ENCODE peak calls at places on chromosomes 5 and 9, in nine cellular contexts. R, H, W, O, Q, A, I, X and J are unnamed samples.

GRCh38 chr5:68068204-68068603 is 147.4 kb upstream of the PIK3R1 start:
- DNase-seq in H (no peak), R (no peak), X (no peak), A (no peak), Q (no peak), W (no peak), O (no peak), I (no peak), J (no peak)

GRCh38 chr5:14552017-14552416 is 29.6 kb upstream of the OTULINL start:
- DNase-seq in I (no peak), X (peak), Q (no peak), O (no peak), A (no peak), H (no peak), R (no peak), W (no peak), J (no peak)

GRCh38 chr9:131402073-131402472 is 8.2 kb downstream of the PRRC2B start:
- DNase-seq in X (no peak), I (no peak), W (no peak), Q (no peak), R (no peak), O (no peak), A (no peak), H (no peak), J (no peak)

GRCh38 chr9:128001411-128002298 is 20.9 kb upstream of the EEIG1 start:
- DNase-seq in O (peak), X (no peak), W (no peak), A (no peak), I (no peak), H (peak), Q (peak), R (peak), J (no peak)

GRCh38 chr9:33112099-33112498 is 35.6 kb upstream of the SMU1 start:
- DNase-seq in Q (no peak), H (no peak), W (no peak), R (no peak), X (no peak), A (no peak), I (no peak), O (peak), J (no peak)

GRCh38 chr5:67315082-67315801 is 118.6 kb upstream of the CD180 start:
- DNase-seq in I (no peak), H (no peak), Q (no peak), O (no peak), W (no peak), R (no peak), X (no peak), A (no peak), J (peak)

GRCh38 chr5:38879091-38879460 is 33.3 kb downstream of the OSMR start:
- DNase-seq in R (no peak), X (no peak), I (no peak), A (no peak), O (no peak), H (no peak), W (no peak), Q (no peak), J (no peak)

GRCh38 chr9:33159760-33160127 is 7.4 kb downstream of the B4GALT1 start:
- DNase-seq in W (peak), R (peak), O (peak), A (no peak), I (peak), Q (no peak), H (no peak), X (peak), J (peak)

GRCh38 chr9:122888480-122888879 is 16.7 kb downstream of the RC3H2 start:
- DNase-seq in H (no peak), Q (no peak), I (no peak), W (no peak), O (no peak), X (no peak), R (no peak), A (no peak), J (no peak)

GRCh38 chr5:172798422-172799215 is 27.6 kb upstream of the DUSP1 start:
- DNase-seq in A (no peak), H (no peak), W (peak), O (no peak), R (no peak), X (peak), I (no peak), Q (no peak), J (peak)

GRCh38 chr5:176342766-176343458 is 18.7 kb downstream of the KIAA1191 start:
- DNase-seq in Q (no peak), R (no peak), W (no peak), I (no peak), A (no peak), X (no peak), H (no peak), O (no peak), J (no peak)

GRCh38 chr9:129436751-129437625 is 183.9 kb downstream of the C9orf50 start:
- DNase-seq in X (peak), W (peak), I (peak), R (peak), Q (no peak), H (no peak), O (peak), A (no peak), J (no peak)
- TF ChIP-seq POLR2AphosphoS5 in X (no peak), W (no peak), I (peak), R (peak), Q (no peak), H (no peak), O (peak), A (no peak), J (peak)

GRCh38 chr5:135719428-135720063 is 114.9 kb upstream of the SLC25A48 start:
- DNase-seq in R (no peak), I (no peak), H (no peak), X (no peak), Q (no peak), A (no peak), W (peak), O (no peak), J (no peak)
- TF ChIP-seq POLR2AphosphoS5 in R (no peak), I (no peak), H (no peak), X (no peak), Q (no peak), A (no peak), W (no peak), O (no peak), J (no peak)

GRCh38 chr5:154486427-154486866 is 8.4 kb upstream of the HAND1 start:
- DNase-seq in O (no peak), A (no peak), X (peak), I (no peak), H (no peak), W (no peak), R (no peak), Q (peak), J (peak)

GRCh38 chr5:154484393-154484944 is 6.4 kb upstream of the HAND1 start:
- DNase-seq in H (no peak), O (no peak), R (no peak), I (no peak), X (no peak), Q (peak), W (no peak), A (no peak), J (no peak)

GRCh38 chr5:154485850-154486426 is 7.9 kb upstream of the HAND1 start:
- DNase-seq in H (no peak), A (no peak), X (no peak), Q (no peak), O (no peak), R (no peak), I (no peak), W (no peak), J (no peak)

GRCh38 chr5:154485092-154485491 is 7.1 kb upstream of the HAND1 start:
- DNase-seq in Q (peak), X (no peak), O (no peak), R (no peak), H (no peak), W (no peak), I (no peak), A (no peak), J (no peak)

GRCh38 chr5:154487541-154487940 is 9.5 kb upstream of the HAND1 start:
- DNase-seq in Q (no peak), H (no peak), W (no peak), X (no peak), I (no peak), A (peak), O (no peak), R (no peak), J (peak)
- TF ChIP-seq POLR2AphosphoS5 in Q (no peak), H (no peak), W (no peak), X (no peak), I (no peak), A (no peak), O (no peak), R (no peak), J (no peak)

DNA sequence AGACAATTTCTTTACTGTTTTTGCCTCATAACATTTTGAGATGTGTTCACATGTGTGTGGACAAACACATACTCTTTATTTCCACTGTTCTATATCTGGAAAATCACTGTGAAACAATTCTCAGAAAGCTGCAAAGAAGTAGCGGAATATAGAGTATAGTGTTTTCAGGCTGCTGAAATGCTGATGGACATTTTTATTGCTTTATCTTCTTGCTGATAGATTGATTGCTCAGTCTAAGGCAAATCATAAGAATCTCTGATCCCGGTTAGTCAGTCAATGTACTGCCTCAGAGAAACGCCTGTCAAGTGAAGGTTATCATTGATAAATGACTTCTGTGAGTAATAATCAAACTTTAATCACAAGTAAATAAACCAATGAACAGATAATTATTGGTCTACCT is 364.9 kb upstream of the CTNND2 start:
- DNase-seq in W (no peak), Q (no peak), H (no peak), O (no peak), A (no peak), X (no peak), I (no peak), R (no peak), J (no peak)
- TF ChIP-seq POLR2AphosphoS5 in W (no peak), Q (no peak), H (no peak), O (no peak), A (no peak), X (no peak), I (no peak), R (no peak), J (no peak)

DNA sequence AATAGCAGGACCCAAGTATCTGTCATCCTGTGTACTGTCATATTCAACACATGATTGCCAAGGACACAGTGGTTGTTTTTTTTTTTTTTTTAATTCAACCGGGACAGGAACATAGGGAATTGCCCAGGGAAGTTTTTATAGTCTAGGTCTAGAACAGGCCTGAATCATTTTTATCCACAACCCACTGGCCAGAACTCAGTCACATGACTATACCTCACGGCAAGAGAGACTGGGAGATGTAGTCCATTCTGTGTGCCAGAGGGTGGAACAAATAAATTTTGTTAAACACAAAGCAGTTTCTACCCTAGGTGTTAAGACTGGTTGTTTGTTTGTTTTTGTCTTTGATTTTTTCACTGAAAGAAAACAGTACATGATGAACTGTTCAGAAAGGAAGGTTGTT is 105.8 kb upstream of the SMARCA2 start:
- DNase-seq in W (no peak), H (no peak), I (no peak), A (no peak), R (no peak), X (no peak), Q (no peak), O (no peak), J (no peak)
- TF ChIP-seq POLR2AphosphoS5 in W (no peak), H (no peak), I (no peak), A (no peak), R (no peak), X (no peak), Q (no peak), O (no peak), J (no peak)

GRCh38 chr9:88711719-88712118 is 176.7 kb downstream of the NXNL2 start:
- DNase-seq in Q (no peak), X (no peak), R (no peak), I (no peak), W (no peak), A (no peak), O (no peak), H (no peak), J (no peak)

GRCh38 chr9:88713022-88713421 is 178.0 kb downstream of the NXNL2 start:
- DNase-seq in A (no peak), I (no peak), H (no peak), Q (no peak), X (no peak), W (no peak), R (no peak), O (no peak), J (no peak)

GRCh38 chr9:88706193-88707112 is 171.5 kb downstream of the NXNL2 start:
- DNase-seq in W (no peak), Q (peak), A (no peak), R (no peak), I (no peak), H (no peak), O (no peak), X (peak), J (no peak)

GRCh38 chr9:88712484-88712883 is 177.5 kb downstream of the NXNL2 start:
- DNase-seq in W (no peak), R (no peak), H (no peak), X (no peak), I (no peak), A (no peak), O (no peak), Q (no peak), J (no peak)

GRCh38 chr9:88710449-88710848 is 175.5 kb downstream of the NXNL2 start:
- DNase-seq in X (no peak), A (no peak), W (no peak), I (no peak), Q (no peak), H (no peak), R (no peak), O (no peak), J (no peak)
- TF ChIP-seq POLR2AphosphoS5 in X (no peak), A (no peak), W (no peak), I (no peak), Q (no peak), H (no peak), R (no peak), O (no peak), J (no peak)

GRCh38 chr5:60700347-60700815 is 415 bp upstream of the DEPDC1B start:
- DNase-seq in X (no peak), I (peak), A (no peak), R (peak), O (no peak), H (no peak), W (peak), Q (no peak), J (no peak)
- TF ChIP-seq POLR2AphosphoS5 in X (no peak), I (no peak), A (no peak), R (no peak), O (no peak), H (no peak), W (no peak), Q (no peak), J (no peak)

DNA sequence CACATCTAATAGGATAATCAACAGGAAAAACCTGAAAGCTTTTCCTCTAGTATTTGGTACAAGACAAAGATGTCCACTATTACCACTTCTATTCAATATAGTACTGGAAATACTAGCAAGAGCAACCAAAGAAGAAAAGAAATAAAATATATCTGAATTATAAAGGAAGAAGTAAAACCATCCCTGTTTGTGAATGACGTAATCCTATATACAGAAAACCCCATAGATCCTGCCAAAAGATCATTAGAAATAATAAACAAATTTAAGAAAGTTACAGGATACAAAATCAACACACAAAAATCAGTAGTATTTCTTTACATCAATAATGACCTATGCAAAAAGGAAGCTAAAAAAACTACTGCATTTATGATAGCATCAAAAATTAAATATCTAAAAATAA is 1191.3 kb upstream of the C9orf72 start:
- DNase-seq in A (no peak), R (no peak), O (no peak), Q (no peak), H (no peak), W (no peak), X (no peak), I (no peak), J (no peak)
- TF ChIP-seq POLR2AphosphoS5 in A (no peak), R (no peak), O (no peak), Q (no peak), H (no peak), W (no peak), X (no peak), I (no peak), J (no peak)

GRCh38 chr5:124043456-124043855 is 531.5 kb downstream of the CSNK1G3 start:
- DNase-seq in O (no peak), Q (peak), R (no peak), H (no peak), X (no peak), I (no peak), W (no peak), A (no peak), J (no peak)

GRCh38 chr5:124036786-124037185 is 524.8 kb downstream of the CSNK1G3 start:
- DNase-seq in R (no peak), H (no peak), A (no peak), X (no peak), I (no peak), Q (no peak), O (no peak), W (no peak), J (no peak)

GRCh38 chr5:124034963-124035362 is 523.0 kb downstream of the CSNK1G3 start:
- DNase-seq in A (no peak), R (no peak), H (no peak), I (no peak), Q (no peak), W (no peak), X (no peak), O (no peak), J (no peak)

GRCh38 chr5:124040799-124041198 is 528.8 kb downstream of the CSNK1G3 start:
- DNase-seq in X (no peak), I (peak), Q (no peak), O (no peak), W (no peak), A (no peak), H (no peak), R (no peak), J (no peak)
- TF ChIP-seq POLR2AphosphoS5 in X (no peak), I (no peak), Q (no peak), O (no peak), W (no peak), A (no peak), H (no peak), R (peak), J (no peak)

DNA sequence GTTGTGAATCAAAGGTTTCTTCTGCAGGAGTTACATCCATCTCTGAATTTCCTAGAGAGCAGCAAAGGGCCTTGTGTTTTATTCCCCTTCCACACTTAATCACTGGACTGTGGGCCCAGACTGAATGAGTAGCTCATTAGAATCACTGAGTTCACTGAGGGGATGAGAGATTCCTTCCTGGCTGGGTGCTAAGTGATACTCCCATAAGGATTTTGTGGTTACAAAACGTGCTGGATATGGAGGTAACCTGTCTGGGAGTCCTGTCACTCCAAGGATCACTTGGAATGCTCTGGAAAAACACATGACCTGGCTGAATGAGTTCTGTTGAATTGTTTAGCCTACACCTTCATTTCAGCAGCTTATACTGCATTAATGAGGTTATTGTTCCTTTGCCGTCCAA is 83.0 kb downstream of the MEF2C start:
- DNase-seq in Q (no peak), W (no peak), H (no peak), A (no peak), I (no peak), O (no peak), R (no peak), X (no peak), J (no peak)
- TF ChIP-seq POLR2AphosphoS5 in Q (no peak), W (no peak), H (no peak), A (no peak), I (no peak), O (no peak), R (no peak), X (no peak), J (no peak)